ENCODE peak calls at places on chromosome 5, in six cellular contexts. One of them, this sample, is unnamed. For H3K9me3, the result is how much of the 10 kb centered on the place peaks cover.

GRCh38 chr5:167844173-167844572 is 447.3 kb upstream of the WWC1 start:
- DNase-seq in fibroblast of lung: no peak
- DNase-seq in pancreas: no peak
- DNase-seq in tibial artery: no peak
- DNase-seq in upper lobe of right lung: no peak
- DNase-seq in stomach: no peak
- DNase-seq in this sample: no peak

GRCh38 chr5:40429258-40430111 is 250.2 kb upstream of the PTGER4 start:
- DNase-seq in fibroblast of lung: no peak
- DNase-seq in pancreas: no peak
- DNase-seq in tibial artery: peak
- DNase-seq in upper lobe of right lung: no peak
- DNase-seq in stomach: no peak
- DNase-seq in this sample: no peak

GRCh38 chr5:137361275-137361674 is 137.9 kb downstream of the SPOCK1 start:
- DNase-seq in fibroblast of lung: peak
- DNase-seq in pancreas: no peak
- DNase-seq in tibial artery: no peak
- DNase-seq in upper lobe of right lung: no peak
- DNase-seq in stomach: no peak
- DNase-seq in this sample: no peak

GRCh38 chr5:116908537-116908936 is 333.9 kb upstream of the SEMA6A start:
- DNase-seq in fibroblast of lung: no peak
- DNase-seq in pancreas: no peak
- DNase-seq in tibial artery: no peak
- DNase-seq in upper lobe of right lung: no peak
- DNase-seq in stomach: no peak
- DNase-seq in this sample: no peak

GRCh38 chr5:129118826-129119225 is 24.3 kb downstream of the ISOC1 start:
- DNase-seq in fibroblast of lung: no peak
- DNase-seq in pancreas: no peak
- DNase-seq in tibial artery: no peak
- DNase-seq in upper lobe of right lung: no peak
- DNase-seq in stomach: no peak
- DNase-seq in this sample: no peak

GRCh38 chr5:97838214-97838613 is 655.2 kb upstream of the RIOK2 start:
- DNase-seq in fibroblast of lung: peak
- DNase-seq in pancreas: no peak
- DNase-seq in tibial artery: no peak
- DNase-seq in upper lobe of right lung: no peak
- DNase-seq in stomach: no peak
- DNase-seq in this sample: no peak

GRCh38 chr5:134438268-134438622 is 26.6 kb upstream of the CDKN2AIPNL start:
- DNase-seq in fibroblast of lung: peak
- DNase-seq in pancreas: no peak
- DNase-seq in tibial artery: no peak
- DNase-seq in upper lobe of right lung: peak
- DNase-seq in stomach: no peak
- DNase-seq in this sample: peak

GRCh38 chr5:6750951-6751685 is 37.9 kb downstream of the TENT4A start:
- DNase-seq in fibroblast of lung: no peak
- DNase-seq in pancreas: no peak
- DNase-seq in tibial artery: no peak
- DNase-seq in upper lobe of right lung: peak
- DNase-seq in stomach: no peak
- DNase-seq in this sample: no peak

GRCh38 chr5:2460098-2460497 is 291.4 kb downstream of the IRX2 start:
- DNase-seq in fibroblast of lung: no peak
- DNase-seq in pancreas: no peak
- DNase-seq in tibial artery: no peak
- DNase-seq in upper lobe of right lung: no peak
- DNase-seq in stomach: no peak
- DNase-seq in this sample: no peak

GRCh38 chr5:169805937-169806700 is 169.0 kb downstream of the DOCK2 start:
- DNase-seq in fibroblast of lung: no peak
- DNase-seq in pancreas: no peak
- DNase-seq in tibial artery: no peak
- DNase-seq in upper lobe of right lung: no peak
- DNase-seq in stomach: no peak
- DNase-seq in this sample: no peak

GRCh38 chr5:14932902-14933475 is 61.4 kb upstream of the ANKH start:
- DNase-seq in fibroblast of lung: no peak
- DNase-seq in pancreas: no peak
- DNase-seq in tibial artery: no peak
- DNase-seq in upper lobe of right lung: no peak
- DNase-seq in stomach: no peak
- DNase-seq in this sample: no peak

GRCh38 chr5:52051759-52052158 is 668.5 kb downstream of the ISL1 start:
- DNase-seq in fibroblast of lung: no peak
- DNase-seq in pancreas: no peak
- DNase-seq in tibial artery: no peak
- DNase-seq in upper lobe of right lung: no peak
- DNase-seq in stomach: no peak
- DNase-seq in this sample: no peak

GRCh38 chr5:93789173-93790070 is 48.0 kb upstream of the POU5F2 start:
- DNase-seq in fibroblast of lung: peak
- DNase-seq in pancreas: no peak
- DNase-seq in tibial artery: no peak
- DNase-seq in upper lobe of right lung: no peak
- DNase-seq in stomach: no peak
- DNase-seq in this sample: no peak

GRCh38 chr5:36876389-36876964 is at the start of gene NIPBL:
- DNase-seq in fibroblast of lung: peak
- DNase-seq in pancreas: peak
- DNase-seq in tibial artery: peak
- DNase-seq in upper lobe of right lung: peak
- DNase-seq in stomach: peak
- DNase-seq in this sample: peak

GRCh38 chr5:142808778-142809606 is 38.8 kb downstream of the ARHGAP26 start:
- DNase-seq in fibroblast of lung: no peak
- DNase-seq in pancreas: no peak
- DNase-seq in tibial artery: peak
- DNase-seq in upper lobe of right lung: no peak
- DNase-seq in stomach: no peak
- DNase-seq in this sample: no peak

GRCh38 chr5:14849516-14850294 is 21.9 kb downstream of the ANKH start:
- DNase-seq in fibroblast of lung: peak
- DNase-seq in pancreas: no peak
- DNase-seq in tibial artery: no peak
- DNase-seq in upper lobe of right lung: no peak
- DNase-seq in stomach: no peak
- DNase-seq in this sample: no peak

GRCh38 chr5:169656125-169656990 is 19.3 kb downstream of the DOCK2 start:
- DNase-seq in fibroblast of lung: peak
- DNase-seq in pancreas: no peak
- DNase-seq in tibial artery: no peak
- DNase-seq in upper lobe of right lung: no peak
- DNase-seq in stomach: no peak
- DNase-seq in this sample: no peak

GRCh38 chr5:34530637-34531036 is 125.5 kb upstream of the RAI14 start:
- DNase-seq in fibroblast of lung: peak
- DNase-seq in pancreas: no peak
- DNase-seq in tibial artery: no peak
- DNase-seq in upper lobe of right lung: no peak
- DNase-seq in stomach: no peak
- DNase-seq in this sample: no peak

GRCh38 chr5:96942078-96942477 is 6.2 kb downstream of the LNPEP start:
- DNase-seq in fibroblast of lung: peak
- DNase-seq in pancreas: no peak
- DNase-seq in tibial artery: no peak
- DNase-seq in upper lobe of right lung: no peak
- DNase-seq in stomach: no peak
- DNase-seq in this sample: no peak

GRCh38 chr5:110517396-110517795 is 209.1 kb downstream of the TMEM232 start:
- DNase-seq in fibroblast of lung: peak
- DNase-seq in pancreas: no peak
- DNase-seq in tibial artery: no peak
- DNase-seq in upper lobe of right lung: no peak
- DNase-seq in stomach: no peak
- DNase-seq in this sample: no peak

GRCh38 chr5:173691931-173692330 is 75.5 kb upstream of the BOD1 start:
- DNase-seq in fibroblast of lung: no peak
- DNase-seq in pancreas: no peak
- DNase-seq in tibial artery: no peak
- DNase-seq in upper lobe of right lung: no peak
- DNase-seq in stomach: no peak
- DNase-seq in this sample: no peak

GRCh38 chr5:173689713-173690360 is 73.4 kb upstream of the BOD1 start:
- DNase-seq in fibroblast of lung: no peak
- DNase-seq in pancreas: peak
- DNase-seq in tibial artery: no peak
- DNase-seq in upper lobe of right lung: no peak
- DNase-seq in stomach: peak
- DNase-seq in this sample: peak

GRCh38 chr5:173689171-173689676 is 72.8 kb upstream of the BOD1 start:
- DNase-seq in fibroblast of lung: no peak
- DNase-seq in pancreas: peak
- DNase-seq in tibial artery: no peak
- DNase-seq in upper lobe of right lung: no peak
- DNase-seq in stomach: peak
- DNase-seq in this sample: no peak

GRCh38 chr5:173686950-173687349 is 70.5 kb upstream of the BOD1 start:
- DNase-seq in fibroblast of lung: no peak
- DNase-seq in pancreas: no peak
- DNase-seq in tibial artery: no peak
- DNase-seq in upper lobe of right lung: no peak
- DNase-seq in stomach: no peak
- DNase-seq in this sample: no peak

DNA sequence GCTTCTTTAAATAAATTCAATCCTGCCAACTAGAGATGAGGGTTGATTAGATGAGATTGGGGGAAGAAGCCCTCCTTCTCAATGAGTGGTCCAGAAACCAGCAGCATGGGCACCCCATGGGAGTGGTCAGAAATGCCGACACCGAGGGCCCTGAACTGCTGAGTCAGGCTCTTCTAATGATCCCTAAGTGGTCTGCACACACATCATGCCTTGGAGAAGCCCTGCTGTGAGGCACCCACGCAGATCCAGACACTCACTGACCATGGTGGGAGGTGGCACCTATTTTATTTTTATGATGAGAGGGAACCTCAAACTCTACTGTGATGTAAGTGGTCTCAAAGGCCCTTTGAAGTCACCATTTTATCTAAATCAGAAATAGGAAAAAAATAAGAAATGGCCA is 72.3 kb upstream of the BOD1 start:
- DNase-seq in fibroblast of lung: no peak
- DNase-seq in pancreas: no peak
- DNase-seq in tibial artery: no peak
- DNase-seq in upper lobe of right lung: no peak
- DNase-seq in stomach: no peak
- DNase-seq in this sample: no peak
- TF ChIP-seq CTCF in fibroblast of lung: no peak
- TF ChIP-seq CTCF in pancreas: no peak
- TF ChIP-seq CTCF in tibial artery: no peak
- TF ChIP-seq CTCF in upper lobe of right lung: no peak
- TF ChIP-seq CTCF in stomach: no peak
- TF ChIP-seq CTCF in this sample: no peak

DNA sequence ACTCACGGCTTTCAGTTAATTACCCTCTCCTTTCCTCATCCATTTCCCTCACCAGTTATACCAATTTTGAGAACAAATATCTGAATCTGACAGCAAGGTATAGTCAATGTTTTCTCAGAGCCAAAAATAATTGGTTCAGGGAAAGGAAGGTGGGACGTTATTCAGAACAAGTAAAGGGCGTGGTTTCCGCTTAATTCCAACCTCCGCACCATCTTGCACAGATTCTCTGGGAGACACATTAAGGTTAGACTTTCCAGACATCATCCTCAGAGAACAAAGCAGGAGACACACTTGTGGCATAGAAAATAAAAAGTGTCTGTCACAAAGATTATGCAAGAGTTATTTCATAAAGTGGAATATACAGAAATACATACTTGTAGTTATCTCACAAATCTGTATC is 441.2 kb downstream of the IRX1 start:
- DNase-seq in fibroblast of lung: no peak
- DNase-seq in pancreas: no peak
- DNase-seq in tibial artery: no peak
- DNase-seq in upper lobe of right lung: no peak
- DNase-seq in stomach: no peak
- DNase-seq in this sample: no peak
- H3K9me3 ChIP-seq in fibroblast of lung: under half
- H3K9me3 ChIP-seq in pancreas: under half
- H3K9me3 ChIP-seq in tibial artery: under half
- H3K9me3 ChIP-seq in upper lobe of right lung: under half
- H3K9me3 ChIP-seq in stomach: under half
- H3K9me3 ChIP-seq in this sample: under half

DNA sequence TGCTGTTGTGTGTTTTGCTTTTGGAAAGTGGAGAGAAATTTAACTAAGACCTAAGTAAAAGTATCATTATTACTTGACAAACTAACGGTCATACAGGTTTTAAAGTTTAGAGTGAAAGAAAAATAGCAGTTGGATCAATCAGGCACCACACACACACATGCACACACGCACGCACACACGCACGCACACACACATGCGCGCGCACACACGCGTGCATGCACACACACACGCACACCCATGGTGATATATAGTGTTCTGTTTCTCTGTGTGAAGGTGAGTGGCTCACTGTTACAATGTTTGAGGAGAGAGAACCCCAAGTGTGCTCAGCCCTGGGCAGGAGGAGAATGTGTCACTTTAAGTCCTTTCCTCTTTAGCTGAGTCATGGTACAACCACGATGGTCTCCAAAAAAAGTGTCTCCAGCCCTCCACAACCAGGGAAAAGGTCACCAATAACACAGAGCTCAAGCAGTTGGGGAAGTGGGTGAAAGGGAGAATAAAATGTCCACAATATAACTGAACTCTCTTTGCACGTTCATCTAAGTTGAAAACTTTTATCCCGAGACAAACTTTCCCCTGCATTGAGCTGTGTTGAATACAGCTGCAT is 3.2 kb downstream of the ZNF366 start:
- DNase-seq in fibroblast of lung: peak
- DNase-seq in pancreas: no peak
- DNase-seq in tibial artery: no peak
- DNase-seq in upper lobe of right lung: no peak
- DNase-seq in stomach: no peak
- DNase-seq in this sample: no peak
- H3K27ac ChIP-seq in fibroblast of lung: no peak
- H3K27ac ChIP-seq in pancreas: no peak
- H3K27ac ChIP-seq in tibial artery: peak
- H3K27ac ChIP-seq in upper lobe of right lung: peak
- H3K27ac ChIP-seq in stomach: no peak
- H3K27ac ChIP-seq in this sample: peak

GRCh38 chr5:154948313-154948712 is 7.4 kb downstream of the MRPL22 start:
- DNase-seq in fibroblast of lung: no peak
- DNase-seq in pancreas: no peak
- DNase-seq in tibial artery: no peak
- DNase-seq in upper lobe of right lung: no peak
- DNase-seq in stomach: no peak
- DNase-seq in this sample: no peak

GRCh38 chr5:154943527-154943926 is 2.7 kb downstream of the MRPL22 start:
- DNase-seq in fibroblast of lung: no peak
- DNase-seq in pancreas: no peak
- DNase-seq in tibial artery: no peak
- DNase-seq in upper lobe of right lung: no peak
- DNase-seq in stomach: no peak
- DNase-seq in this sample: no peak

GRCh38 chr5:154947778-154948177 is 6.9 kb downstream of the MRPL22 start:
- DNase-seq in fibroblast of lung: no peak
- DNase-seq in pancreas: no peak
- DNase-seq in tibial artery: no peak
- DNase-seq in upper lobe of right lung: no peak
- DNase-seq in stomach: no peak
- DNase-seq in this sample: no peak

GRCh38 chr5:154944716-154945115 is 3.8 kb downstream of the MRPL22 start:
- DNase-seq in fibroblast of lung: no peak
- DNase-seq in pancreas: no peak
- DNase-seq in tibial artery: no peak
- DNase-seq in upper lobe of right lung: no peak
- DNase-seq in stomach: no peak
- DNase-seq in this sample: no peak

GRCh38 chr5:154945695-154946301 is 4.9 kb downstream of the MRPL22 start:
- DNase-seq in fibroblast of lung: peak
- DNase-seq in pancreas: no peak
- DNase-seq in tibial artery: no peak
- DNase-seq in upper lobe of right lung: no peak
- DNase-seq in stomach: no peak
- DNase-seq in this sample: no peak
- TF ChIP-seq CTCF in fibroblast of lung: peak
- TF ChIP-seq CTCF in pancreas: peak
- TF ChIP-seq CTCF in tibial artery: peak
- TF ChIP-seq CTCF in upper lobe of right lung: peak
- TF ChIP-seq CTCF in stomach: no peak
- TF ChIP-seq CTCF in this sample: peak

This sample was measured in psoas muscle.